ENCODE peak calls at places on chromosomes 5 and 9, in four cellular contexts. One of them, this sample, is unnamed.

GRCh38 chr9:130952065-130952762 is 13.2 kb upstream of the FIBCD1 start:
- DNase-seq in retina: no peak
- DNase-seq in activated CD4-positive, alpha-beta T cell treated with anti-CD3 and anti-CD28 coated beads, Interleukin-2, amount 50 U/mL, for 24 hours: no peak
- DNase-seq in ecto neural progenitor cell: no peak
- DNase-seq in this sample: no peak

GRCh38 chr9:133882849-133883248 is 109.3 kb downstream of the VAV2 start:
- DNase-seq in retina: no peak
- DNase-seq in ecto neural progenitor cell: no peak
- DNase-seq in activated CD4-positive, alpha-beta T cell treated with anti-CD3 and anti-CD28 coated beads, Interleukin-2, amount 50 U/mL, for 24 hours: no peak
- DNase-seq in this sample: no peak

GRCh38 chr5:139711067-139711851 is 63.1 kb downstream of the CXXC5 start:
- DNase-seq in ecto neural progenitor cell: no peak
- DNase-seq in retina: no peak
- DNase-seq in activated CD4-positive, alpha-beta T cell treated with anti-CD3 and anti-CD28 coated beads, Interleukin-2, amount 50 U/mL, for 24 hours: no peak
- DNase-seq in this sample: no peak

GRCh38 chr9:16715404-16715803 is 155.1 kb downstream of the BNC2 start:
- DNase-seq in activated CD4-positive, alpha-beta T cell treated with anti-CD3 and anti-CD28 coated beads, Interleukin-2, amount 50 U/mL, for 24 hours: no peak
- DNase-seq in retina: no peak
- DNase-seq in ecto neural progenitor cell: no peak
- DNase-seq in this sample: no peak

GRCh38 chr9:33939924-33940874 is 108.5 kb downstream of the UBAP2 start:
- DNase-seq in retina: no peak
- DNase-seq in ecto neural progenitor cell: no peak
- DNase-seq in activated CD4-positive, alpha-beta T cell treated with anti-CD3 and anti-CD28 coated beads, Interleukin-2, amount 50 U/mL, for 24 hours: no peak
- DNase-seq in this sample: no peak

GRCh38 chr5:159242656-159243055 is 20.4 kb upstream of the UBLCP1 start:
- DNase-seq in activated CD4-positive, alpha-beta T cell treated with anti-CD3 and anti-CD28 coated beads, Interleukin-2, amount 50 U/mL, for 24 hours: no peak
- DNase-seq in retina: no peak
- DNase-seq in ecto neural progenitor cell: no peak
- DNase-seq in this sample: no peak

GRCh38 chr9:84851935-84852585 is 182.5 kb downstream of the NTRK2 start:
- DNase-seq in activated CD4-positive, alpha-beta T cell treated with anti-CD3 and anti-CD28 coated beads, Interleukin-2, amount 50 U/mL, for 24 hours: no peak
- DNase-seq in ecto neural progenitor cell: peak
- DNase-seq in retina: peak
- DNase-seq in this sample: peak

GRCh38 chr5:122842016-122842580 is 3.3 kb upstream of the SNX24 start:
- DNase-seq in ecto neural progenitor cell: no peak
- DNase-seq in retina: no peak
- DNase-seq in activated CD4-positive, alpha-beta T cell treated with anti-CD3 and anti-CD28 coated beads, Interleukin-2, amount 50 U/mL, for 24 hours: no peak
- DNase-seq in this sample: no peak

GRCh38 chr5:5523066-5523505 is 100.6 kb downstream of the ICE1 start:
- DNase-seq in activated CD4-positive, alpha-beta T cell treated with anti-CD3 and anti-CD28 coated beads, Interleukin-2, amount 50 U/mL, for 24 hours: no peak
- DNase-seq in retina: no peak
- DNase-seq in ecto neural progenitor cell: no peak
- DNase-seq in this sample: no peak

GRCh38 chr5:174362514-174362913 is 317.0 kb downstream of the NSG2 start:
- DNase-seq in retina: no peak
- DNase-seq in activated CD4-positive, alpha-beta T cell treated with anti-CD3 and anti-CD28 coated beads, Interleukin-2, amount 50 U/mL, for 24 hours: no peak
- DNase-seq in ecto neural progenitor cell: no peak
- DNase-seq in this sample: no peak

GRCh38 chr9:84652496-84653081 is 16.9 kb upstream of the NTRK2 start:
- DNase-seq in ecto neural progenitor cell: no peak
- DNase-seq in activated CD4-positive, alpha-beta T cell treated with anti-CD3 and anti-CD28 coated beads, Interleukin-2, amount 50 U/mL, for 24 hours: no peak
- DNase-seq in retina: peak
- DNase-seq in this sample: no peak

GRCh38 chr5:32833127-32833526 is 122.0 kb downstream of the NPR3 start:
- DNase-seq in ecto neural progenitor cell: no peak
- DNase-seq in activated CD4-positive, alpha-beta T cell treated with anti-CD3 and anti-CD28 coated beads, Interleukin-2, amount 50 U/mL, for 24 hours: no peak
- DNase-seq in retina: no peak
- DNase-seq in this sample: no peak

GRCh38 chr5:24642022-24642421 is 2.8 kb downstream of the CDH10 start:
- DNase-seq in ecto neural progenitor cell: no peak
- DNase-seq in activated CD4-positive, alpha-beta T cell treated with anti-CD3 and anti-CD28 coated beads, Interleukin-2, amount 50 U/mL, for 24 hours: no peak
- DNase-seq in retina: no peak
- DNase-seq in this sample: no peak

GRCh38 chr9:114033397-114034103 is 44.5 kb downstream of the AMBP start:
- DNase-seq in retina: peak
- DNase-seq in ecto neural progenitor cell: peak
- DNase-seq in activated CD4-positive, alpha-beta T cell treated with anti-CD3 and anti-CD28 coated beads, Interleukin-2, amount 50 U/mL, for 24 hours: no peak
- DNase-seq in this sample: no peak

GRCh38 chr5:138276402-138277054 is 2.1 kb upstream of the GFRA3 start:
- DNase-seq in retina: no peak
- DNase-seq in ecto neural progenitor cell: no peak
- DNase-seq in activated CD4-positive, alpha-beta T cell treated with anti-CD3 and anti-CD28 coated beads, Interleukin-2, amount 50 U/mL, for 24 hours: no peak
- DNase-seq in this sample: no peak

GRCh38 chr5:81646469-81646868 is 104.4 kb downstream of the SSBP2 start:
- DNase-seq in ecto neural progenitor cell: no peak
- DNase-seq in retina: no peak
- DNase-seq in activated CD4-positive, alpha-beta T cell treated with anti-CD3 and anti-CD28 coated beads, Interleukin-2, amount 50 U/mL, for 24 hours: no peak
- DNase-seq in this sample: no peak

GRCh38 chr5:80491296-80491695 is 3.4 kb downstream of the FAM151B start:
- DNase-seq in activated CD4-positive, alpha-beta T cell treated with anti-CD3 and anti-CD28 coated beads, Interleukin-2, amount 50 U/mL, for 24 hours: no peak
- DNase-seq in retina: no peak
- DNase-seq in ecto neural progenitor cell: no peak
- DNase-seq in this sample: no peak

GRCh38 chr9:19371942-19372341 is 8.1 kb downstream of the RPS6 start:
- DNase-seq in activated CD4-positive, alpha-beta T cell treated with anti-CD3 and anti-CD28 coated beads, Interleukin-2, amount 50 U/mL, for 24 hours: no peak
- DNase-seq in retina: no peak
- DNase-seq in ecto neural progenitor cell: no peak
- DNase-seq in this sample: no peak

GRCh38 chr5:10607023-10607665 is 43.3 kb downstream of the ANKRD33B start:
- DNase-seq in ecto neural progenitor cell: peak
- DNase-seq in activated CD4-positive, alpha-beta T cell treated with anti-CD3 and anti-CD28 coated beads, Interleukin-2, amount 50 U/mL, for 24 hours: no peak
- DNase-seq in retina: peak
- DNase-seq in this sample: no peak

GRCh38 chr9:133141833-133142594 is 21.0 kb upstream of the RALGDS start:
- DNase-seq in ecto neural progenitor cell: no peak
- DNase-seq in retina: no peak
- DNase-seq in activated CD4-positive, alpha-beta T cell treated with anti-CD3 and anti-CD28 coated beads, Interleukin-2, amount 50 U/mL, for 24 hours: no peak
- DNase-seq in this sample: peak

GRCh38 chr5:58149345-58149744 is 310.5 kb downstream of the PLK2 start:
- DNase-seq in activated CD4-positive, alpha-beta T cell treated with anti-CD3 and anti-CD28 coated beads, Interleukin-2, amount 50 U/mL, for 24 hours: no peak
- DNase-seq in ecto neural progenitor cell: no peak
- DNase-seq in retina: no peak
- DNase-seq in this sample: no peak

GRCh38 chr9:126611188-126611587 is 2.5 kb upstream of the LMX1B start:
- DNase-seq in retina: no peak
- DNase-seq in activated CD4-positive, alpha-beta T cell treated with anti-CD3 and anti-CD28 coated beads, Interleukin-2, amount 50 U/mL, for 24 hours: no peak
- DNase-seq in ecto neural progenitor cell: no peak
- DNase-seq in this sample: no peak

GRCh38 chr5:162786234-162786633 is 651.2 kb upstream of the CCNG1 start:
- DNase-seq in activated CD4-positive, alpha-beta T cell treated with anti-CD3 and anti-CD28 coated beads, Interleukin-2, amount 50 U/mL, for 24 hours: no peak
- DNase-seq in ecto neural progenitor cell: no peak
- DNase-seq in retina: no peak
- DNase-seq in this sample: no peak

GRCh38 chr9:35618325-35618727 is at the start of gene CD72:
- DNase-seq in retina: peak
- DNase-seq in activated CD4-positive, alpha-beta T cell treated with anti-CD3 and anti-CD28 coated beads, Interleukin-2, amount 50 U/mL, for 24 hours: no peak
- DNase-seq in ecto neural progenitor cell: no peak
- DNase-seq in this sample: no peak

This sample was measured in hypothalamus.